ENCODE peak calls at places on chromosomes 6 and 20, in ten cellular contexts. R is OCI-LY7, N is GM13977, M is endodermal cell, O is left lung, A is progenitor cell of endocrine pancreas, C is endothelial cell, U is pancreas, Y is AG10803, K is choroid plexus epithelial cell. J is an unnamed sample.
A peak's percentile ranks its signal among the peaks of the same experiment; 100 is the strongest.

GRCh38 chr6:32108094-32108627 is 977 bp downstream of the TNXB start:
- DNase-seq in R (no peak), N (no peak), M (no peak), O (no peak), A (no peak), C (no peak), U (no peak), Y (peak; percentile 38), K (peak; percentile 22), J (no peak)

GRCh38 chr6:109420751-109421150 is 19.7 kb downstream of the PPIL6 start:
- DNase-seq in R (no peak), N (no peak), M (no peak), O (no peak), A (no peak), C (no peak), U (no peak), Y (no peak), K (no peak), J (no peak)

GRCh38 chr6:2802521-2803060 is 37.4 kb downstream of the WRNIP1 start:
- DNase-seq in R (no peak), N (no peak), M (no peak), O (no peak), A (no peak), C (no peak), U (no peak), Y (no peak), K (no peak), J (no peak)

GRCh38 chr6:129575378-129576118 is 134.4 kb downstream of the ARHGAP18 start:
- DNase-seq in R (peak; percentile 10), N (no peak), M (no peak), O (no peak), A (no peak), C (no peak), U (no peak), Y (peak; percentile 67), K (peak; percentile 82), J (no peak)

GRCh38 chr20:1979116-1979778 is 14.6 kb downstream of the PDYN start:
- DNase-seq in R (no peak), N (no peak), M (no peak), O (no peak), A (no peak), C (no peak), U (no peak), Y (no peak), K (peak; percentile 4), J (no peak)

GRCh38 chr6:90406957-90407356 is 110.3 kb upstream of the BACH2 start:
- DNase-seq in R (no peak), N (no peak), M (no peak), O (no peak), A (no peak), C (no peak), U (no peak), Y (no peak), K (peak; percentile 56), J (no peak)

GRCh38 chr6:133242761-133243590 is 1.8 kb downstream of the EYA4 start:
- DNase-seq in R (no peak), N (peak; percentile 9), M (peak; percentile 77), O (no peak), A (peak; percentile 12), C (peak; percentile 24), U (no peak), Y (no peak), K (no peak), J (no peak)

GRCh38 chr6:82573200-82573972 is 209.8 kb downstream of the TPBG start:
- DNase-seq in R (no peak), N (no peak), M (no peak), O (no peak), A (no peak), C (no peak), U (no peak), Y (no peak), K (no peak), J (no peak)

GRCh38 chr6:65059568-65059967 is 647.5 kb downstream of the EYS start:
- DNase-seq in R (no peak), N (no peak), M (no peak), O (no peak), A (no peak), C (no peak), U (no peak), Y (no peak), K (no peak), J (no peak)

GRCh38 chr6:163415176-163415619 is 680 bp downstream of the QKI start:
- DNase-seq in R (peak; percentile 49), N (peak; percentile 65), M (peak; percentile 76), O (no peak), A (no peak), C (no peak), U (peak; percentile 76), Y (no peak), K (peak; percentile 32), J (no peak)

GRCh38 chr6:45074423-45074822 is 253.7 kb upstream of the RUNX2 start:
- DNase-seq in R (no peak), N (no peak), M (no peak), O (no peak), A (no peak), C (no peak), U (no peak), Y (peak; percentile 8), K (peak; percentile 34), J (no peak)

GRCh38 chr6:36616888-36617521 is 22.8 kb downstream of the SRSF3 start:
- DNase-seq in R (no peak), N (no peak), M (no peak), O (peak; percentile 76), A (no peak), C (no peak), U (peak; percentile 85), Y (peak; percentile 61), K (no peak), J (no peak)

GRCh38 chr20:37796121-37796520 is 102.3 kb downstream of the CTNNBL1 start:
- DNase-seq in R (no peak), N (no peak), M (no peak), O (no peak), A (no peak), C (no peak), U (no peak), Y (no peak), K (peak; percentile 45), J (no peak)

GRCh38 chr20:24568842-24569241 is 99.4 kb downstream of the SYNDIG1 start:
- DNase-seq in R (no peak), N (no peak), M (no peak), O (no peak), A (no peak), C (no peak), U (no peak), Y (no peak), K (no peak), J (no peak)

GRCh38 chr20:12984863-12985262 is 23.9 kb upstream of the SPTLC3 start:
- DNase-seq in R (no peak), N (no peak), M (no peak), O (no peak), A (no peak), C (no peak), U (no peak), Y (no peak), K (no peak), J (no peak)

GRCh38 chr6:42819803-42820508 is 38.1 kb downstream of the BICRAL start:
- DNase-seq in R (peak; percentile 41), N (no peak), M (peak; percentile 66), O (no peak), A (no peak), C (no peak), U (no peak), Y (peak; percentile 41), K (peak; percentile 26), J (no peak)

GRCh38 chr6:30641048-30641447 is 5.9 kb upstream of the C6orf136 start:
- DNase-seq in R (peak; percentile 8), N (no peak), M (no peak), O (no peak), A (no peak), C (no peak), U (no peak), Y (no peak), K (no peak), J (no peak)

DNA sequence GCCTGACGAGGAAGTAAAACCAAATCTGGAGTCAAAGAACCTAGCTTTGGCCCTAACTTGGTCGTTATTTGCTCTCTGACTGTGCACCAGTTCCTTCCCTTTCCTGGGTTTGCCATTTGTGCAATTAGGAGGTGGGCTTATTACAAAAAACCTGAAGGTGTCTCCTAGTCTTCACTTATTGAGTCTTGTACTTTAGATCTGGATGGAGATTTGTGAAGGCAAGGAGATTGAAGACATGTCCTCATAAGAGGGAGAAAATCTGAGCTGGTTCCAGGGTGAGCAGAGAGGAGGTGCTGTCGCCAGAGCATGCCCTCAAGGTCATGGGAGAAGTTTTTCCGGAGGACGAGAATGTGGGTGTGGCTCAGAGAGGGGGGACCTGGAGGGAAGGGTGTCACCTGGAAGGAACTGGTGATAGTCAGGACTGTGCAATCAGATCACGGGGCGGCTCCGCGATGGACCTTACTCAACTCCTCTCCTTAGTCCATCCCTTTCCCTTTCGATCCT is 703 bp upstream of the ACSS2 start:
- DNase-seq in R (peak; percentile 9), N (no peak), M (no peak), O (no peak), A (no peak), C (no peak), U (no peak), Y (no peak), K (no peak), J (no peak)
- TF ChIP-seq CTCF in R (peak; percentile 47), N (peak; percentile 8), M (peak; percentile 58), O (no peak), A (no peak), C (no peak), U (no peak), Y (peak; percentile 28), K (peak; percentile 52), J (no peak)

DNA sequence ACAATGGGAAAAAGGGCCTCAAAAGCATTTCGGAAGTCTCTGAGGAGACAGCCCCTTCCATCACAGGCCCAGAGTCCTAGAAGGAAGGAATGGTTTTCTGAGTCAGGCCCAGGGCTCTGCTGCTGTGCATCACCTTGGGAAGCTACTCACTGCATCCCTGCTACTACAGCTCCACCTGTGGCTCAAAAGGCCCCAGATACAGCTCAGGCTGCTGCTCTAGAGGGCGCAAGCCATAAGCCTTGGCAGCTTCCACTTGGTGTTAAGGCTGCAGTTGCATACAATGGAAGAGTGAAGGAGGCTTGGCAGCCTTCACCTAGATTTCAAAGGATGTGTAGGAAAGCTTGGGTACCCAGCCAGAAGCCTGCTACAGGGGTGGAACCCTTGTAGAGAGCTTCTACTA is 54.8 kb downstream of the MEI4 start:
- DNase-seq in R (no peak), N (no peak), M (peak; percentile 64), O (no peak), A (no peak), C (no peak), U (no peak), Y (no peak), K (no peak), J (no peak)
- TF ChIP-seq CTCF in R (no peak), N (no peak), M (peak; percentile 58), O (no peak), A (no peak), C (no peak), U (no peak), Y (no peak), K (no peak), J (no peak)

GRCh38 chr6:7846971-7847818 is 63.4 kb downstream of the TXNDC5 start:
- DNase-seq in R (no peak), N (no peak), M (no peak), O (no peak), A (no peak), C (no peak), U (no peak), Y (peak; percentile 67), K (peak; percentile 74), J (no peak)
- TF ChIP-seq CTCF in R (no peak), N (no peak), M (peak; percentile 53), O (no peak), A (no peak), C (no peak), U (no peak), Y (no peak), K (peak; percentile 73), J (no peak)

GRCh38 chr6:10381133-10381829 is 33.6 kb downstream of the TFAP2A start:
- DNase-seq in R (no peak), N (peak; percentile 59), M (peak; percentile 89), O (no peak), A (no peak), C (no peak), U (no peak), Y (no peak), K (no peak), J (no peak)
- TF ChIP-seq CTCF in R (peak; percentile 8), N (peak; percentile 21), M (peak; percentile 60), O (no peak), A (peak; percentile 41), C (no peak), U (no peak), Y (peak; percentile 8), K (no peak), J (no peak)